ENCODE peak calls at places on chromosome 21, in four cellular contexts. Y is stimulated activated naive B cell treated with anti-CD40 and anti-IgM and Interleukin-4, amounts not matched to agents 10 μg/mL and 1 μg/mL and 100 μg/mL, for 72 hours; D is BJ; Q is retina. J is an unnamed sample.
A peak's percentile ranks its signal among the peaks of the same experiment; 100 is the strongest.

GRCh38 chr21:20388400-20388799 is 609.8 kb upstream of the NCAM2 start:
- DNase-seq in Q (no peak), D (no peak), Y (no peak), J (no peak)

GRCh38 chr21:39082656-39083376 is 100.4 kb downstream of the PSMG1 start:
- DNase-seq in D (no peak), Q (no peak), Y (no peak), J (no peak)

GRCh38 chr21:45981154-45981606 is 390 bp upstream of the COL6A1 start:
- DNase-seq in Q (peak; percentile 92), Y (peak; percentile 39), D (peak; percentile 47), J (peak; percentile 72)

GRCh38 chr21:45979141-45979631 is 2.4 kb upstream of the COL6A1 start:
- DNase-seq in Q (no peak), Y (no peak), D (no peak), J (no peak)

GRCh38 chr21:9839011-9839661 is 682.2 kb upstream of the TPTE start:
- DNase-seq in D (no peak), Y (no peak), Q (no peak), J (no peak)

GRCh38 chr21:44402323-44403105 is 49.1 kb downstream of the TRPM2 start:
- DNase-seq in Q (no peak), Y (no peak), D (no peak), J (no peak)

GRCh38 chr21:32515869-32516268 is 69.5 kb downstream of the TCP10L start:
- DNase-seq in D (no peak), Y (no peak), Q (no peak), J (no peak)

GRCh38 chr21:42685036-42685435 is 31.6 kb downstream of the PDE9A start:
- DNase-seq in Y (no peak), D (no peak), Q (no peak), J (no peak)

GRCh38 chr21:36909423-36909822 is 57.0 kb downstream of the HLCS start:
- DNase-seq in Y (no peak), D (no peak), Q (no peak), J (no peak)

GRCh38 chr21:28393279-28393678 is 599.4 kb downstream of the LTN1 start:
- DNase-seq in D (no peak), Q (no peak), Y (no peak), J (no peak)

GRCh38 chr21:16821588-16821987 is 691.3 kb upstream of the CXADR start:
- DNase-seq in Y (no peak), Q (no peak), D (no peak), J (no peak)

GRCh38 chr21:36661511-36662309 is 37.2 kb upstream of the SIM2 start:
- DNase-seq in D (no peak), Q (no peak), Y (no peak), J (no peak)

GRCh38 chr21:35697321-35697808 is 363.0 kb downstream of the SETD4 start:
- DNase-seq in Y (no peak), D (no peak), Q (no peak), J (peak; percentile 10)

GRCh38 chr21:45618846-45619485 is 24.6 kb upstream of the PCBP3 start:
- DNase-seq in Y (no peak), D (no peak), Q (no peak), J (no peak)

GRCh38 chr21:16775056-16775455 is 737.8 kb upstream of the CXADR start:
- DNase-seq in D (no peak), Y (no peak), Q (peak; percentile 23), J (no peak)

GRCh38 chr21:37220433-37220980 is 46.6 kb downstream of the VPS26C start:
- DNase-seq in Y (peak; percentile 18), Q (no peak), D (no peak), J (peak; percentile 39)

GRCh38 chr21:39020751-39021474 is 162.3 kb downstream of the PSMG1 start:
- DNase-seq in Y (no peak), Q (no peak), D (no peak), J (no peak)

GRCh38 chr21:42818328-42818749 is 61.0 kb downstream of the WDR4 start:
- DNase-seq in Y (no peak), D (no peak), Q (peak; percentile 40), J (no peak)

GRCh38 chr21:16366207-16366606 is 636.4 kb downstream of the USP25 start:
- DNase-seq in Y (no peak), Q (no peak), D (no peak), J (no peak)

GRCh38 chr21:28734522-28735175 is 258.0 kb downstream of the LTN1 start:
- DNase-seq in D (no peak), Y (no peak), Q (no peak), J (no peak)

GRCh38 chr21:41580758-41581554 is 73.0 kb upstream of the TMPRSS2 start:
- DNase-seq in D (no peak), Y (no peak), Q (no peak), J (no peak)

GRCh38 chr21:36132691-36133090 is 2.2 kb upstream of the CBR3 start:
- DNase-seq in Y (no peak), Q (no peak), D (no peak), J (no peak)

GRCh38 chr21:31511258-31511657 is 148.2 kb upstream of the SOD1 start:
- DNase-seq in Y (no peak), D (no peak), Q (no peak), J (no peak)

GRCh38 chr21:45102391-45102932 is 28.1 kb downstream of the ADARB1 start:
- DNase-seq in D (peak; percentile 27), Q (no peak), Y (no peak), J (no peak)

GRCh38 chr21:38263493-38263892 is 6.7 kb downstream of the KCNJ15 start:
- DNase-seq in Q (no peak), D (no peak), Y (no peak), J (no peak)

GRCh38 chr21:42061866-42062542 is 9.1 kb upstream of the UMODL1 start:
- DNase-seq in Y (no peak), D (no peak), Q (no peak), J (no peak)

GRCh38 chr21:24023936-24024335 is 1583.3 kb downstream of the MRPL39 start:
- DNase-seq in Y (no peak), D (no peak), Q (no peak), J (no peak)

GRCh38 chr21:45982256-45982757 is 737 bp downstream of the COL6A1 start:
- DNase-seq in D (no peak), Q (peak; percentile 68), Y (no peak), J (no peak)

J was measured in frontal cortex.